ENCODE peak calls at places on chromosomes 11 and 22, in nine cellular contexts. T is foreskin fibroblast, E is AG09309, R is HL-60, B is astrocyte of the spinal cord, W is AG04450, I is heart left ventricle, A is kidney, F is NB4. H is an unnamed sample.

GRCh38 chr22:45888221-45889092 is 88.5 kb downstream of the WNT7B start:
- DNase-seq in T (no peak), E (no peak), R (no peak), B (no peak), W (no peak), I (no peak), A (peak; percentile 61), F (no peak), H (no peak)

GRCh38 chr22:31103899-31104694 is 3.3 kb downstream of the SELENOM start:
- DNase-seq in T (no peak), E (no peak), R (no peak), B (no peak), W (no peak), I (peak; percentile 16), A (no peak), F (no peak), H (no peak)

GRCh38 chr11:73950869-73951710 is at the start of gene DNAJB13:
- DNase-seq in T (peak; percentile 57), E (no peak), R (peak; percentile 50), B (peak; percentile 36), W (no peak), I (no peak), A (peak; percentile 70), F (peak; percentile 59), H (peak; percentile 83)

GRCh38 chr22:33757443-33758124 is 162.7 kb downstream of the LARGE1 start:
- DNase-seq in T (no peak), E (no peak), R (no peak), B (peak; percentile 18), W (no peak), I (no peak), A (no peak), F (no peak), H (no peak)

GRCh38 chr11:104001474-104001873 is 35.0 kb upstream of the DDI1 start:
- DNase-seq in T (peak; percentile 58), E (no peak), R (no peak), B (peak; percentile 41), W (peak; percentile 63), I (no peak), A (no peak), F (no peak), H (no peak)

GRCh38 chr11:77542296-77542695 is 47.5 kb upstream of the AQP11 start:
- DNase-seq in T (peak; percentile 79), E (no peak), R (no peak), B (peak; percentile 37), W (no peak), I (no peak), A (no peak), F (no peak), H (no peak)

GRCh38 chr11:68692881-68693483 is 8.6 kb downstream of the GAL start:
- DNase-seq in T (no peak), E (no peak), R (no peak), B (no peak), W (no peak), I (no peak), A (no peak), F (no peak), H (no peak)

GRCh38 chr22:37442537-37442936 is 15.3 kb upstream of the ELFN2 start:
- DNase-seq in T (peak; percentile 60), E (no peak), R (peak; percentile 26), B (peak; percentile 44), W (no peak), I (no peak), A (no peak), F (peak; percentile 49), H (peak; percentile 49)

GRCh38 chr11:976431-977160 is 50.9 kb downstream of the AP2A2 start:
- DNase-seq in T (peak; percentile 82), E (no peak), R (peak; percentile 28), B (peak; percentile 63), W (no peak), I (no peak), A (no peak), F (peak; percentile 39), H (no peak)

GRCh38 chr22:22770280-22770871 is 117.2 kb upstream of the IGLL5 start:
- DNase-seq in T (peak; percentile 55), E (no peak), R (peak; percentile 21), B (peak; percentile 4), W (no peak), I (no peak), A (peak; percentile 59), F (peak; percentile 43), H (no peak)

GRCh38 chr11:32382339-32383049 is 52.8 kb downstream of the WT1 start:
- DNase-seq in T (no peak), E (no peak), R (no peak), B (no peak), W (no peak), I (no peak), A (no peak), F (peak; percentile 51), H (no peak)

GRCh38 chr11:32386770-32387377 is 48.5 kb downstream of the WT1 start:
- DNase-seq in T (peak; percentile 7), E (no peak), R (no peak), B (peak; percentile 35), W (no peak), I (no peak), A (no peak), F (peak; percentile 73), H (no peak)

GRCh38 chr11:32388871-32389770 is 46.2 kb downstream of the WT1 start:
- DNase-seq in T (no peak), E (no peak), R (no peak), B (no peak), W (no peak), I (no peak), A (no peak), F (no peak), H (peak; percentile 43)

GRCh38 chr11:32390712-32391111 is 44.6 kb downstream of the WT1 start:
- DNase-seq in T (no peak), E (no peak), R (no peak), B (no peak), W (no peak), I (no peak), A (no peak), F (no peak), H (no peak)

DNA sequence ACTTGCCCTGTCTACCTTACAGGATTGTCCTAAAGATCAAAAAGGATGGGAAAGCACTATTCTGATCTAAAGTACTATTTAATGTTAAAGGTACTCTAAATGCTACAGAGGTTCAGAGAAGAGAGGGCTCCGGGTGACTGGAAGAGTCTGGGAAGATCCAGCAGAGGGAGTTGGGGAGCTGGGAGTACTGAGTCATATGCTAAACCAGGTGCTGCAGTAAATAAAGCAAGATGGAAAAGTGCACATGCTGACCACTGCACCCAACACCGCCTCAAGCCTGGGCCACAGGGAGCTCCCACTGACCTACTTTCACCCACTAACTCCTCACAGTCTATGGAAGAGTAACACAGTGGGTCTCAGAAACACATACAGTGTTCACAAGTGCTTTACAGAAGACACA is 49.3 kb downstream of the WT1 start:
- DNase-seq in T (peak; percentile 9), E (no peak), R (no peak), B (peak; percentile 37), W (no peak), I (no peak), A (no peak), F (peak; percentile 32), H (no peak)
- TF ChIP-seq CTCF in T (peak; percentile 26), E (peak; percentile 40), R (peak; percentile 3), B (peak; percentile 71), W (peak; percentile 60), I (peak; percentile 14), A (no peak), F (peak; percentile 16), H (peak; percentile 32)

GRCh38 chr11:84719935-84720577 is 907.1 kb downstream of the DLG2 start:
- DNase-seq in T (no peak), E (no peak), R (no peak), B (no peak), W (no peak), I (no peak), A (peak; percentile 73), F (no peak), H (no peak)

GRCh38 chr11:84714316-84714780 is 912.8 kb downstream of the DLG2 start:
- DNase-seq in T (no peak), E (no peak), R (peak; percentile 58), B (peak; percentile 34), W (no peak), I (peak; percentile 39), A (no peak), F (peak; percentile 72), H (peak; percentile 40)
- TF ChIP-seq CTCF in T (peak; percentile 21), E (peak; percentile 37), R (peak; percentile 59), B (peak; percentile 58), W (peak; percentile 45), I (peak; percentile 24), A (peak; percentile 45), F (peak; percentile 88), H (peak; percentile 31)

GRCh38 chr11:79062814-79063762 is 377.7 kb downstream of the TENM4 start:
- DNase-seq in T (peak; percentile 54), E (no peak), R (no peak), B (no peak), W (no peak), I (no peak), A (no peak), F (peak; percentile 17), H (no peak)
- TF ChIP-seq CTCF in T (peak; percentile 60), E (peak; percentile 50), R (no peak), B (peak; percentile 58), W (peak; percentile 60), I (peak; percentile 10), A (peak; percentile 49), F (peak; percentile 40), H (peak; percentile 23)

DNA sequence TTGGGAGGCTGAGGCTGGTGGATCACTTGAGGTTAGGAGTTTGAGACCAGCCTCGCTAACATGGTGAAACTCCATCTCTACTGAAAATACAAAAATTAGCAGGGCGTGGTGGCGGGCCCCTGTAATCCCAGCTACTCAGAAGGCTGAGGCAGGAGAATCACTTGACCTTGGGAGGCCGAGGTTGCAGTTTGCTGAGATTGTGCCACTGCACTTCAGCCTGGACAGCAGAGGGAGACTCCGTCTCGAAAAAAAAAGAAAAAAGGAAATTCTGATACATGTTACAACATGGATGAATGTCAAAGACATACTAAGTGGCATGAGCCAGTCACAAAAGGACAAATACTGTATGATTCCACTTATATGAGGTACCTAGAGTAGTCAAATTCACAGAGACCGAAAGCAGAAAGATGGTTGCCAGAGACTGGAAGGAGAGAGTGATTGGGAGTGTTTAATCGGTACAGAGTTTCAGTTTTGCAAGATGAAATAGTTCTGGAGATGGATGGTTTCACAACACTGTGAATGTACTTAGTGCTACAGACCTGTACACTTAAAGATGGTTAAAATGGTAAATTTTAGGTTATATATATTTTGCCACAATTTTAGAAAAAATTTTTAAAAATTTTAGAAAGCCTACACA is 92.3 kb downstream of the BLID start:
- DNase-seq in T (peak; percentile 34), E (no peak), R (no peak), B (no peak), W (no peak), I (no peak), A (no peak), F (no peak), H (no peak)
- TF ChIP-seq CTCF in T (peak; percentile 22), E (peak; percentile 27), R (no peak), B (peak; percentile 10), W (no peak), I (no peak), A (no peak), F (no peak), H (no peak)

DNA sequence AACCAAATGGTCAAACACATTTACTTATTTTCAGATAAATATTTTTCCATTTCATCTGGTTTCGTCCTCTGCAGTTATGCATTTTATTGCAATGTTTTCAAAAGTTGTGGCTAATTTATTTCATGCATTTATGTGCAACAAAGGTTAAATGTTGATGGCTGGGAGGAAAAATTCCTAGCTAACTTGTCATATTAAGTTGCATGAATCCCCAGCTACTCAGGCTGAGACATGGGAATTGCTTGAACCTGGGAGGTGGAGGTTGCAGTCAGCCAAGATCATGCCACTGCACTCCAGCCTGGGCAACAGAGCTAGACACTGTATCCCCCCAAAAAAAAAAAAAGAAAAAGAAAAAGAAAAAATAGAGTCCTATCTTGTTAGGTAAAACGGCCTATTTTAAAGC is 1862.4 kb upstream of the RAG2 start:
- DNase-seq in T (peak; percentile 35), E (no peak), R (no peak), B (peak; percentile 77), W (no peak), I (no peak), A (no peak), F (no peak), H (no peak)
- TF ChIP-seq CTCF in T (no peak), E (no peak), R (no peak), B (no peak), W (no peak), I (no peak), A (no peak), F (no peak), H (no peak)